ENCODE peak calls at places on chromosomes 1 and 21, in seven cellular contexts. W is heart left ventricle; I is stimulated activated CD4-positive, alpha-beta T cell treated with anti-CD3 and anti-CD28 coated beads, Interleukin-1b, Interleukin-23, amount 100 ng/mL, for 1 hour; J is AG09319; D is neuronal stem cell; X is AG08396; V is activated CD4-positive, alpha-beta T cell treated with anti-CD3 and anti-CD28 coated beads, Interleukin-2, amount 50 U/mL, for 1 hour. C is an unnamed sample.

GRCh38 chr21:44793269-44794030 is 8.2 kb downstream of the UBE2G2 start:
- DNase-seq in I (no peak), V (peak; percentile 46), D (peak; percentile 59), W (peak; percentile 36), X (peak; percentile 86), J (no peak), C (peak; percentile 77)

GRCh38 chr1:40182956-40183710 is 21.9 kb downstream of the RLF start:
- DNase-seq in X (no peak), I (no peak), W (no peak), V (no peak), D (no peak), J (no peak), C (no peak)

GRCh38 chr1:34792868-34793727 is at the start of gene GJA4:
- DNase-seq in W (peak; percentile 71), J (no peak), D (no peak), X (no peak), I (no peak), V (no peak), C (no peak)

GRCh38 chr1:55043726-55044125 is 4.4 kb downstream of the PCSK9 start:
- DNase-seq in V (no peak), W (no peak), D (no peak), I (no peak), J (no peak), X (no peak), C (no peak)

GRCh38 chr1:101843160-101843559 is 153.6 kb downstream of the OLFM3 start:
- DNase-seq in W (no peak), I (no peak), D (no peak), J (no peak), X (no peak), V (no peak), C (no peak)

GRCh38 chr21:35217504-35218060 is 168.5 kb upstream of the RUNX1 start:
- DNase-seq in D (no peak), I (no peak), X (peak; percentile 56), V (no peak), W (no peak), J (no peak), C (peak; percentile 46)

GRCh38 chr21:45444385-45444784 is 39.4 kb downstream of the COL18A1 start:
- DNase-seq in J (no peak), I (no peak), D (no peak), V (no peak), X (no peak), W (no peak), C (no peak)

GRCh38 chr1:118877668-118878067 is 110.5 kb downstream of the TBX15 start:
- DNase-seq in W (no peak), I (no peak), V (no peak), D (no peak), X (no peak), J (no peak), C (no peak)

GRCh38 chr1:91124290-91124975 is 102.6 kb upstream of the ZNF644 start:
- DNase-seq in I (no peak), W (no peak), D (no peak), J (no peak), X (no peak), V (no peak), C (no peak)

GRCh38 chr21:35206141-35207125 is 157.3 kb upstream of the RUNX1 start:
- DNase-seq in I (no peak), D (no peak), V (no peak), J (no peak), X (no peak), W (peak; percentile 23), C (peak; percentile 77)

GRCh38 chr21:36441715-36442114 is 38.2 kb downstream of the CLDN14 start:
- DNase-seq in X (no peak), D (no peak), V (no peak), I (no peak), W (no peak), J (no peak), C (no peak)

GRCh38 chr21:32794643-32795042 is 23.1 kb upstream of the PAXBP1 start:
- DNase-seq in X (no peak), J (no peak), I (no peak), D (no peak), V (no peak), W (no peak), C (no peak)

GRCh38 chr1:180566048-180566447 is 7.3 kb downstream of the OVAAL start:
- DNase-seq in W (no peak), X (no peak), D (no peak), V (no peak), I (no peak), J (no peak), C (no peak)